ENCODE peak calls at places on chromosomes 11 and 22, in eight cellular contexts. One of them, this sample, is unnamed.

GRCh38 chr11:3831378-3832239 is 9.2 kb downstream of the RHOG start:
- DNase-seq in AG04450: no peak
- DNase-seq in CD8-positive, alpha-beta T cell: no peak
- DNase-seq in colonic mucosa: no peak
- DNase-seq in H1: no peak
- DNase-seq in GM23338: no peak
- DNase-seq in astrocyte: no peak
- DNase-seq in pancreas: no peak
- DNase-seq in this sample: no peak

GRCh38 chr11:134026655-134027343 is 42.1 kb upstream of the JAM3 start:
- DNase-seq in AG04450: no peak
- DNase-seq in CD8-positive, alpha-beta T cell: no peak
- DNase-seq in colonic mucosa: no peak
- DNase-seq in H1: no peak
- DNase-seq in GM23338: peak
- DNase-seq in astrocyte: no peak
- DNase-seq in pancreas: no peak
- DNase-seq in this sample: no peak

GRCh38 chr22:19597399-19597735 is 73.2 kb upstream of the CLDN5 start:
- DNase-seq in AG04450: no peak
- DNase-seq in CD8-positive, alpha-beta T cell: peak
- DNase-seq in colonic mucosa: no peak
- DNase-seq in H1: no peak
- DNase-seq in GM23338: no peak
- DNase-seq in astrocyte: no peak
- DNase-seq in pancreas: no peak
- DNase-seq in this sample: no peak

GRCh38 chr11:20601221-20601914 is 2.0 kb downstream of the SLC6A5 start:
- DNase-seq in AG04450: no peak
- DNase-seq in CD8-positive, alpha-beta T cell: no peak
- DNase-seq in colonic mucosa: no peak
- DNase-seq in H1: no peak
- DNase-seq in GM23338: peak
- DNase-seq in astrocyte: no peak
- DNase-seq in pancreas: no peak
- DNase-seq in this sample: no peak

GRCh38 chr22:45579306-45579705 is 76.6 kb downstream of the FBLN1 start:
- DNase-seq in AG04450: no peak
- DNase-seq in CD8-positive, alpha-beta T cell: no peak
- DNase-seq in colonic mucosa: no peak
- DNase-seq in H1: no peak
- DNase-seq in GM23338: no peak
- DNase-seq in astrocyte: no peak
- DNase-seq in pancreas: no peak
- DNase-seq in this sample: no peak

GRCh38 chr11:64032050-64032449 is 3.7 kb upstream of the FLRT1 start:
- DNase-seq in AG04450: no peak
- DNase-seq in CD8-positive, alpha-beta T cell: no peak
- DNase-seq in colonic mucosa: no peak
- DNase-seq in H1: no peak
- DNase-seq in GM23338: no peak
- DNase-seq in astrocyte: no peak
- DNase-seq in pancreas: no peak
- DNase-seq in this sample: no peak

GRCh38 chr11:130536106-130537040 is 87.9 kb downstream of the ADAMTS15 start:
- DNase-seq in AG04450: no peak
- DNase-seq in CD8-positive, alpha-beta T cell: no peak
- DNase-seq in colonic mucosa: no peak
- DNase-seq in H1: no peak
- DNase-seq in GM23338: no peak
- DNase-seq in astrocyte: peak
- DNase-seq in pancreas: no peak
- DNase-seq in this sample: peak

GRCh38 chr11:78588517-78588916 is 13.9 kb upstream of the NARS2 start:
- DNase-seq in AG04450: no peak
- DNase-seq in CD8-positive, alpha-beta T cell: no peak
- DNase-seq in colonic mucosa: no peak
- DNase-seq in H1: no peak
- DNase-seq in GM23338: no peak
- DNase-seq in astrocyte: no peak
- DNase-seq in pancreas: no peak
- DNase-seq in this sample: no peak

GRCh38 chr11:34162507-34162848 is 57.0 kb downstream of the NAT10 start:
- DNase-seq in AG04450: no peak
- DNase-seq in CD8-positive, alpha-beta T cell: no peak
- DNase-seq in colonic mucosa: no peak
- DNase-seq in H1: no peak
- DNase-seq in GM23338: no peak
- DNase-seq in astrocyte: no peak
- DNase-seq in pancreas: no peak
- DNase-seq in this sample: no peak

GRCh38 chr22:43325176-43325575 is 18.0 kb downstream of the SCUBE1 start:
- DNase-seq in AG04450: no peak
- DNase-seq in CD8-positive, alpha-beta T cell: no peak
- DNase-seq in colonic mucosa: no peak
- DNase-seq in H1: no peak
- DNase-seq in GM23338: no peak
- DNase-seq in astrocyte: no peak
- DNase-seq in pancreas: no peak
- DNase-seq in this sample: no peak

GRCh38 chr22:36901411-36902142 is 11.9 kb upstream of the CSF2RB start:
- DNase-seq in AG04450: no peak
- DNase-seq in CD8-positive, alpha-beta T cell: no peak
- DNase-seq in colonic mucosa: no peak
- DNase-seq in H1: no peak
- DNase-seq in GM23338: no peak
- DNase-seq in astrocyte: no peak
- DNase-seq in pancreas: no peak
- DNase-seq in this sample: no peak

GRCh38 chr11:32312865-32313403 is 122.4 kb downstream of the WT1 start:
- DNase-seq in AG04450: no peak
- DNase-seq in CD8-positive, alpha-beta T cell: no peak
- DNase-seq in colonic mucosa: peak
- DNase-seq in H1: no peak
- DNase-seq in GM23338: peak
- DNase-seq in astrocyte: peak
- DNase-seq in pancreas: peak
- DNase-seq in this sample: peak

GRCh38 chr11:11422291-11423128 is 69.5 kb upstream of the CSNK2A3 start:
- DNase-seq in AG04450: no peak
- DNase-seq in CD8-positive, alpha-beta T cell: no peak
- DNase-seq in colonic mucosa: no peak
- DNase-seq in H1: no peak
- DNase-seq in GM23338: no peak
- DNase-seq in astrocyte: no peak
- DNase-seq in pancreas: no peak
- DNase-seq in this sample: peak

GRCh38 chr11:23112987-23113886 is 253.0 kb upstream of the CCDC179 start:
- DNase-seq in AG04450: no peak
- DNase-seq in CD8-positive, alpha-beta T cell: no peak
- DNase-seq in colonic mucosa: peak
- DNase-seq in H1: no peak
- DNase-seq in GM23338: peak
- DNase-seq in astrocyte: peak
- DNase-seq in pancreas: peak
- DNase-seq in this sample: peak

GRCh38 chr11:67616431-67617242 is 9.9 kb downstream of the NDUFV1 start:
- DNase-seq in AG04450: no peak
- DNase-seq in CD8-positive, alpha-beta T cell: no peak
- DNase-seq in colonic mucosa: no peak
- DNase-seq in H1: no peak
- DNase-seq in GM23338: no peak
- DNase-seq in astrocyte: no peak
- DNase-seq in pancreas: no peak
- DNase-seq in this sample: no peak

GRCh38 chr22:30813936-30814335 is 119.3 kb downstream of the OSBP2 start:
- DNase-seq in AG04450: no peak
- DNase-seq in CD8-positive, alpha-beta T cell: no peak
- DNase-seq in colonic mucosa: no peak
- DNase-seq in H1: no peak
- DNase-seq in GM23338: no peak
- DNase-seq in astrocyte: no peak
- DNase-seq in pancreas: no peak
- DNase-seq in this sample: no peak

GRCh38 chr11:124174001-124174400 is 9.1 kb upstream of the OR10D3 start:
- DNase-seq in AG04450: peak
- DNase-seq in CD8-positive, alpha-beta T cell: no peak
- DNase-seq in colonic mucosa: no peak
- DNase-seq in H1: no peak
- DNase-seq in GM23338: peak
- DNase-seq in astrocyte: peak
- DNase-seq in pancreas: no peak
- DNase-seq in this sample: peak

GRCh38 chr11:42593426-42593825 is 718.4 kb upstream of the API5 start:
- DNase-seq in AG04450: no peak
- DNase-seq in CD8-positive, alpha-beta T cell: no peak
- DNase-seq in colonic mucosa: no peak
- DNase-seq in H1: no peak
- DNase-seq in GM23338: no peak
- DNase-seq in astrocyte: no peak
- DNase-seq in pancreas: no peak
- DNase-seq in this sample: no peak

GRCh38 chr11:75306529-75306928 is 44.9 kb downstream of the ARRB1 start:
- DNase-seq in AG04450: no peak
- DNase-seq in CD8-positive, alpha-beta T cell: no peak
- DNase-seq in colonic mucosa: no peak
- DNase-seq in H1: no peak
- DNase-seq in GM23338: no peak
- DNase-seq in astrocyte: no peak
- DNase-seq in pancreas: no peak
- DNase-seq in this sample: no peak

GRCh38 chr22:33593818-33594217 is 326.5 kb downstream of the LARGE1 start:
- DNase-seq in AG04450: no peak
- DNase-seq in CD8-positive, alpha-beta T cell: no peak
- DNase-seq in colonic mucosa: no peak
- DNase-seq in H1: no peak
- DNase-seq in GM23338: no peak
- DNase-seq in astrocyte: no peak
- DNase-seq in pancreas: no peak
- DNase-seq in this sample: no peak

GRCh38 chr11:1934326-1935155 is 12.6 kb upstream of the MRPL23 start:
- DNase-seq in AG04450: no peak
- DNase-seq in CD8-positive, alpha-beta T cell: no peak
- DNase-seq in colonic mucosa: no peak
- DNase-seq in H1: no peak
- DNase-seq in GM23338: no peak
- DNase-seq in astrocyte: no peak
- DNase-seq in pancreas: no peak
- DNase-seq in this sample: no peak
- H3K27ac ChIP-seq in AG04450: no peak
- H3K27ac ChIP-seq in CD8-positive, alpha-beta T cell: no peak
- H3K27ac ChIP-seq in colonic mucosa: no peak
- H3K27ac ChIP-seq in H1: no peak
- H3K27ac ChIP-seq in GM23338: no peak
- H3K27ac ChIP-seq in astrocyte: no peak
- H3K27ac ChIP-seq in pancreas: no peak
- H3K27ac ChIP-seq in this sample: no peak

GRCh38 chr11:9755561-9755960 is 91.7 kb downstream of the SWAP70 start:
- DNase-seq in AG04450: no peak
- DNase-seq in CD8-positive, alpha-beta T cell: no peak
- DNase-seq in colonic mucosa: no peak
- DNase-seq in H1: no peak
- DNase-seq in GM23338: no peak
- DNase-seq in astrocyte: peak
- DNase-seq in pancreas: no peak
- DNase-seq in this sample: no peak
- H3K27ac ChIP-seq in AG04450: peak
- H3K27ac ChIP-seq in CD8-positive, alpha-beta T cell: no peak
- H3K27ac ChIP-seq in colonic mucosa: no peak
- H3K27ac ChIP-seq in H1: no peak
- H3K27ac ChIP-seq in GM23338: peak
- H3K27ac ChIP-seq in astrocyte: peak
- H3K27ac ChIP-seq in pancreas: no peak
- H3K27ac ChIP-seq in this sample: peak

GRCh38 chr11:118012083-118012669 is 26.0 kb downstream of the IL10RA start:
- DNase-seq in AG04450: no peak
- DNase-seq in CD8-positive, alpha-beta T cell: no peak
- DNase-seq in colonic mucosa: no peak
- DNase-seq in H1: no peak
- DNase-seq in GM23338: no peak
- DNase-seq in astrocyte: peak
- DNase-seq in pancreas: no peak
- DNase-seq in this sample: peak
- H3K27ac ChIP-seq in AG04450: no peak
- H3K27ac ChIP-seq in CD8-positive, alpha-beta T cell: peak
- H3K27ac ChIP-seq in colonic mucosa: peak
- H3K27ac ChIP-seq in H1: no peak
- H3K27ac ChIP-seq in GM23338: no peak
- H3K27ac ChIP-seq in astrocyte: no peak
- H3K27ac ChIP-seq in pancreas: no peak
- H3K27ac ChIP-seq in this sample: no peak

GRCh38 chr11:65437436-65438227 is 15.0 kb downstream of the NEAT1 start:
- DNase-seq in AG04450: no peak
- DNase-seq in CD8-positive, alpha-beta T cell: no peak
- DNase-seq in colonic mucosa: no peak
- DNase-seq in H1: no peak
- DNase-seq in GM23338: no peak
- DNase-seq in astrocyte: no peak
- DNase-seq in pancreas: peak
- DNase-seq in this sample: no peak

GRCh38 chr11:65439331-65440181 is 17.0 kb downstream of the NEAT1 start:
- DNase-seq in AG04450: no peak
- DNase-seq in CD8-positive, alpha-beta T cell: no peak
- DNase-seq in colonic mucosa: peak
- DNase-seq in H1: no peak
- DNase-seq in GM23338: no peak
- DNase-seq in astrocyte: no peak
- DNase-seq in pancreas: peak
- DNase-seq in this sample: no peak

GRCh38 chr11:65438257-65439151 is 15.9 kb downstream of the NEAT1 start:
- DNase-seq in AG04450: no peak
- DNase-seq in CD8-positive, alpha-beta T cell: no peak
- DNase-seq in colonic mucosa: no peak
- DNase-seq in H1: no peak
- DNase-seq in GM23338: no peak
- DNase-seq in astrocyte: no peak
- DNase-seq in pancreas: no peak
- DNase-seq in this sample: no peak

GRCh38 chr11:65442952-65443351 is 20.4 kb downstream of the NEAT1 start:
- DNase-seq in AG04450: no peak
- DNase-seq in CD8-positive, alpha-beta T cell: no peak
- DNase-seq in colonic mucosa: no peak
- DNase-seq in H1: no peak
- DNase-seq in GM23338: no peak
- DNase-seq in astrocyte: peak
- DNase-seq in pancreas: no peak
- DNase-seq in this sample: no peak

DNA sequence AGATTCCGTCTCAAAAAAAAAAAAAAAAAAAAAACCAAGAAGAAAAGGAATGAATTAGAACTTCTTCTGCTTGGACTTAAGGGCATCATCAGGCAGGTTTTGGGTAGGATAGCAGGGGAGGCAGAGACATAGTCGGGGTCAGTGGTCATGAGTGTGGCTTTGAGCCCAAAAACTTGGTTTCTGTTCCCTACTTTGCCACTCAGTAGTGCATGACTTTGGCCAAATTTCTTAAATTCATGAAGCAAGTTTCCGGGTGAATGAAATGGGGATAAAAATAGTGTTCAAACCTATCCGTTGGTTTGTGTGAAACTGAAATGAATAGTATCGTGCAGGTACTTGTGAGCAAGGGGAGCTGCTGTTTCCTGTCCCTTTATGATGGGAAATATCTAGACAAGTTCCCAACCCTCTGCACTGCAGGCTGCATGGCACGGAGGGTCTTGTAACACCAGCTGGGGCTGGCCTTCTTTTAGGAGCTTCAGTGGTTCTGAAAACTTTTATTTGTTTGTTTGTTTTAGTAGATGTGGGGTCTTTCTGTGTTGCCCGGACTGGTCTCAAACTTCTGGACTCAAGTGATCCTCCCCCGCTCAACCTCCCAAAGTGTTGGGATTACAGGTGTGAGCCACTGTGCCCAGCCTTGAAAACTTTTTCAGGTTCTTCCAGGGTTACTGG is 18.4 kb downstream of the NEAT1 start:
- DNase-seq in AG04450: no peak
- DNase-seq in CD8-positive, alpha-beta T cell: no peak
- DNase-seq in colonic mucosa: no peak
- DNase-seq in H1: no peak
- DNase-seq in GM23338: no peak
- DNase-seq in astrocyte: no peak
- DNase-seq in pancreas: no peak
- DNase-seq in this sample: no peak
- H3K27ac ChIP-seq in AG04450: no peak
- H3K27ac ChIP-seq in CD8-positive, alpha-beta T cell: no peak
- H3K27ac ChIP-seq in colonic mucosa: peak
- H3K27ac ChIP-seq in H1: no peak
- H3K27ac ChIP-seq in GM23338: no peak
- H3K27ac ChIP-seq in astrocyte: no peak
- H3K27ac ChIP-seq in pancreas: no peak
- H3K27ac ChIP-seq in this sample: peak